ENCODE peak calls at places on chromosomes 12 and 14, in nine cellular contexts. H is IMR-90, I is transverse colon, U is right atrium auricular region, O is GM23248, D is tibial nerve, B is neuronal stem cell, G is uterus, X is trophoblast cell. R is an unnamed sample. For H3K27me3 and H3K4me1, the result is how much of the 10 kb centered on the place peaks cover.

GRCh38 chr12:93563807-93564538 is 8.5 kb upstream of the SOCS2 start:
- DNase-seq in H (peak), I (no peak), U (no peak), O (peak), D (no peak), B (no peak), G (no peak), X (no peak), R (peak)

GRCh38 chr12:27922591-27923139 is 49.9 kb downstream of the PTHLH start:
- DNase-seq in H (peak), I (no peak), U (no peak), O (peak), D (no peak), B (no peak), G (peak), X (peak), R (no peak)

GRCh38 chr14:60090864-60091519 is 731 bp upstream of the PCNX4 start:
- DNase-seq in H (peak), I (peak), U (no peak), O (peak), D (peak), B (no peak), G (peak), X (peak), R (peak)

GRCh38 chr14:56324831-56325230 is 206.6 kb downstream of the PELI2 start:
- DNase-seq in H (peak), I (no peak), U (no peak), O (peak), D (no peak), B (no peak), G (no peak), X (no peak), R (no peak)

GRCh38 chr12:115371711-115372110 is 687.7 kb upstream of the TBX3 start:
- DNase-seq in H (no peak), I (no peak), U (no peak), O (no peak), D (no peak), B (no peak), G (no peak), X (no peak), R (no peak)

GRCh38 chr12:129558036-129558435 is 345.8 kb downstream of the TMEM132D start:
- DNase-seq in H (no peak), I (no peak), U (no peak), O (no peak), D (no peak), B (no peak), G (no peak), X (no peak), R (no peak)

GRCh38 chr12:52878507-52879393 is 26.1 kb downstream of the KRT8 start:
- DNase-seq in H (no peak), I (no peak), U (no peak), O (no peak), D (no peak), B (no peak), G (no peak), X (no peak), R (no peak)

GRCh38 chr14:100708349-100709217 is 18.1 kb upstream of the DLK1 start:
- DNase-seq in H (peak), I (peak), U (no peak), O (peak), D (no peak), B (no peak), G (peak), X (peak), R (peak)

GRCh38 chr14:21308132-21308478 is 28.2 kb downstream of the RPGRIP1 start:
- DNase-seq in H (no peak), I (no peak), U (no peak), O (no peak), D (no peak), B (no peak), G (no peak), X (no peak), R (no peak)

GRCh38 chr14:91931478-91932088 is 15.9 kb downstream of the FBLN5 start:
- DNase-seq in H (no peak), I (no peak), U (no peak), O (peak), D (no peak), B (no peak), G (no peak), X (no peak), R (no peak)
- H3K27ac ChIP-seq in H (no peak), I (no peak), U (no peak), O (peak), D (peak), B (no peak), G (peak), X (no peak), R (no peak)

GRCh38 chr12:6769003-6769389 is 2.8 kb downstream of the PTMS start:
- DNase-seq in H (peak), I (peak), U (no peak), O (peak), D (peak), B (peak), G (peak), X (peak), R (no peak)
- H3K27me3 ChIP-seq in H (under half), I (under half), U (under half), O (under half), D (under half), B (under half), G (under half), X (under half), R (under half)

GRCh38 chr12:54349658-54350057 is 14.6 kb downstream of the GPR84 start:
- DNase-seq in H (no peak), I (no peak), U (no peak), O (no peak), D (no peak), B (no peak), G (no peak), X (no peak), R (no peak)
- H3K4me1 ChIP-seq in H (under half), I (under half), U (under half), O (under half), D (under half), B (under half), G (under half), X (under half), R (under half)

DNA sequence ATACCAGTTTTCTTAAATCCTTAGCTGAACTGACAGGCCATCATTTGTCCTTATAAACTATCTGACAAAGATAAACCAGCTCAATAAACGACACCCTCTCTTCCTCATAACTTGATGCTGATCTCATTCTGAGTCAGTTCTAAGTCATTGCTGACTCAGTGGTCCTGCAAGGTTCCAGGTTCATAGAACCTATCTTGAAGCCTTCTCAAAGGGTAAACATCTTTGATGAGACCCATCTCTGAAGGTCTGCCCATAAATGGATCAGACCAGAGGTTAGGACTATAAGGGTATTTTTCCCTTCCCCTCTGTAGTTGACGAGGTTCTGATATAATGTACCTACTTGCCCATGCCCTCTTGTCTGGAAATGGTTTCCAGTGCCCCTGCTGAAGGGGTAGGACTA is 11.9 kb downstream of the NAA25 start:
- DNase-seq in H (peak), I (no peak), U (no peak), O (peak), D (no peak), B (no peak), G (no peak), X (peak), R (no peak)
- H3K27ac ChIP-seq in H (peak), I (no peak), U (no peak), O (peak), D (no peak), B (no peak), G (no peak), X (no peak), R (peak)

GRCh38 chr14:64707661-64708060 is 3.4 kb downstream of the PLEKHG3 start:
- DNase-seq in H (peak), I (peak), U (no peak), O (peak), D (no peak), B (no peak), G (no peak), X (peak), R (no peak)

GRCh38 chr14:64706119-64706465 is 1.9 kb downstream of the PLEKHG3 start:
- DNase-seq in H (no peak), I (no peak), U (no peak), O (no peak), D (no peak), B (no peak), G (no peak), X (no peak), R (no peak)

GRCh38 chr14:64708148-64709004 is 4.2 kb downstream of the PLEKHG3 start:
- DNase-seq in H (peak), I (no peak), U (no peak), O (peak), D (no peak), B (no peak), G (no peak), X (peak), R (no peak)

GRCh38 chr14:64705406-64706118 is 1.3 kb downstream of the PLEKHG3 start:
- DNase-seq in H (no peak), I (no peak), U (no peak), O (peak), D (no peak), B (no peak), G (peak), X (no peak), R (no peak)

GRCh38 chr14:64706552-64707193 is 2.4 kb downstream of the PLEKHG3 start:
- DNase-seq in H (no peak), I (no peak), U (no peak), O (no peak), D (no peak), B (peak), G (no peak), X (no peak), R (no peak)
- H3K27me3 ChIP-seq in H (under half), I (under half), U (under half), O (under half), D (under half), B (under half), G (under half), X (under half), R (under half)

DNA sequence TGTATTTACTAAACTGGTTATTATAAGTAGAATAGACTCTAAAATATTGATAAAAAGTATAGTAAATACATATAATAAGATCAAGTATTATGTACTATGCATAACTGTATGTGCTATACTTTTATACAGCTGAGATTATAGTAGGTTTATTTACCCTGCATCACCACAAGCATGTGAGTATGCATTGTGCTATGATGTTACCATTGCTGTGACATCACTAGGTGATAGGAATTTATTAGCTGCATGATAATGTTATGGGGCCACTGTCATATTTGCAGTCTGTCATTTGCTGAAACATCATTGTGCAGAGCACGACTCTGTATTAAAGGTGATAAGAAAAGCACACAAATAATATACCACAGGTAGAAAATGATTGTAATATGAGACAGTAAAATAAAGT is 385.6 kb downstream of the ZFP36L1 start:
- DNase-seq in H (peak), I (no peak), U (no peak), O (no peak), D (no peak), B (no peak), G (no peak), X (no peak), R (no peak)
- H3K4me1 ChIP-seq in H (under half), I (under half), U (under half), O (half or more), D (under half), B (under half), G (under half), X (under half), R (under half)

DNA sequence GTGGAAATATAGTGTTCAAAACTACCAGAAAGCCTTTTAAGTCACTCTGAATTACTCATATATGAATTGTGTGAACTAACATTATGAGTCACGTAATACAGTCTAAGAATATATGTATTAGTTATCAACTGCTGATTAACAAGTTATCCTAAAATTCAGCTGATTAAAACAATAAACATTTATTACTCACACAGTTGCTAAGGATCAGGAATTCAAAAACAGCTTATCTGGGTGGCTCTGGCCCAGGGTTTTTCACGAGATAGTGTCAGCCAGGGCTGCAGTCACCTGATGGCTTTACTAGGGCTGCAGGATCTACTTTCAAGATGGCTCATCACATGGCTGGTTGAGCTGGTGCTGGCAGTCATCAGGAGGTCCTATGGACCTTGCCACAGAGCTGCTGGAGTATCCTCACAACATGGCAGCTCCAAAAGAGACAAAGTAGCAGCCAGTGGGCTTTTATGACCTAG is 36.5 kb downstream of the CORO1C start:
- DNase-seq in H (peak), I (no peak), U (no peak), O (peak), D (no peak), B (no peak), G (no peak), X (no peak), R (no peak)
- H3K27ac ChIP-seq in H (peak), I (peak), U (peak), O (peak), D (peak), B (no peak), G (peak), X (no peak), R (peak)

R was measured in lung.